ENCODE peak calls at places on chromosome 4, in ten cellular contexts. K is vagina; G is aorta; Y is activated CD8-positive, alpha-beta memory T cell treated with anti-CD3 and anti-CD28 coated beads for 4 hours; R is germinal center; I is NCI-H748 treated with DMSO at 0.1 percent for 48 hours; Z is RPMI7951; V is endothelial cell; U is NCI-H1092 treated with DMSO at 0.1 percent for 48 hours; W is Calu3. M is an unnamed sample.

GRCh38 chr4:92952897-92953296 is 649.1 kb downstream of the GRID2 start:
- DNase-seq in K (no peak), G (no peak), Y (no peak), R (no peak), I (no peak), Z (no peak), V (no peak), U (no peak), W (no peak), M (no peak)

GRCh38 chr4:78481180-78481579 is 70.4 kb upstream of the ANXA3 start:
- DNase-seq in K (no peak), G (no peak), Y (no peak), R (no peak), I (no peak), Z (peak), V (no peak), U (no peak), W (no peak), M (no peak)

GRCh38 chr4:98027827-98028226 is 115.4 kb downstream of the STPG2 start:
- DNase-seq in K (no peak), G (no peak), Y (no peak), R (no peak), I (no peak), Z (peak), V (no peak), U (no peak), W (peak), M (no peak)

GRCh38 chr4:128782875-128783614 is 26.5 kb upstream of the JADE1 start:
- DNase-seq in K (no peak), G (peak), Y (no peak), R (no peak), I (no peak), Z (peak), V (no peak), U (no peak), W (no peak), M (no peak)

GRCh38 chr4:6271701-6272465 is 2.2 kb downstream of the WFS1 start:
- DNase-seq in K (no peak), G (no peak), Y (no peak), R (no peak), I (no peak), Z (no peak), V (no peak), U (no peak), W (no peak), M (no peak)

GRCh38 chr4:76920715-76921114 is 22.8 kb upstream of the SOWAHB start:
- DNase-seq in K (no peak), G (no peak), Y (no peak), R (no peak), I (no peak), Z (no peak), V (no peak), U (no peak), W (no peak), M (no peak)

GRCh38 chr4:147822128-147822527 is 90.2 kb downstream of the ARHGAP10 start:
- DNase-seq in K (no peak), G (peak), Y (no peak), R (no peak), I (no peak), Z (peak), V (no peak), U (no peak), W (peak), M (no peak)

GRCh38 chr4:62455871-62456270 is 1255.7 kb downstream of the ADGRL3 start:
- DNase-seq in K (no peak), G (no peak), Y (no peak), R (no peak), I (no peak), Z (no peak), V (no peak), U (no peak), W (no peak), M (no peak)

GRCh38 chr4:173434226-173434625 is 35.3 kb upstream of the SCRG1 start:
- DNase-seq in K (no peak), G (no peak), Y (no peak), R (no peak), I (no peak), Z (no peak), V (no peak), U (no peak), W (no peak), M (no peak)

GRCh38 chr4:157999723-158000122 is 173.1 kb downstream of the GASK1B start:
- DNase-seq in K (no peak), G (no peak), Y (no peak), R (no peak), I (no peak), Z (no peak), V (no peak), U (no peak), W (no peak), M (no peak)

GRCh38 chr4:38634047-38634759 is 29.8 kb upstream of the KLF3 start:
- DNase-seq in K (no peak), G (no peak), Y (no peak), R (no peak), I (no peak), Z (no peak), V (no peak), U (no peak), W (no peak), M (no peak)

GRCh38 chr4:76216975-76217814 is 3.6 kb upstream of the SCARB2 start:
- DNase-seq in K (no peak), G (no peak), Y (no peak), R (no peak), I (no peak), Z (no peak), V (no peak), U (no peak), W (no peak), M (no peak)

GRCh38 chr4:136992032-136992431 is 540.3 kb downstream of the PCDH18 start:
- DNase-seq in K (no peak), G (no peak), Y (no peak), R (no peak), I (peak), Z (no peak), V (no peak), U (no peak), W (no peak), M (no peak)

GRCh38 chr4:1246901-1247810 is 1.8 kb downstream of the CTBP1 start:
- DNase-seq in K (no peak), G (peak), Y (no peak), R (peak), I (no peak), Z (peak), V (no peak), U (no peak), W (no peak), M (no peak)

GRCh38 chr4:176359590-176359989 is 39.8 kb downstream of the SPCS3 start:
- DNase-seq in K (no peak), G (no peak), Y (no peak), R (no peak), I (no peak), Z (peak), V (no peak), U (no peak), W (no peak), M (no peak)

GRCh38 chr4:80206541-80207171 is 9.4 kb downstream of the PRDM8 start:
- DNase-seq in K (no peak), G (no peak), Y (no peak), R (no peak), I (no peak), Z (no peak), V (peak), U (no peak), W (no peak), M (no peak)

GRCh38 chr4:41628916-41629315 is 91.0 kb downstream of the LIMCH1 start:
- DNase-seq in K (no peak), G (no peak), Y (no peak), R (no peak), I (no peak), Z (no peak), V (no peak), U (no peak), W (no peak), M (no peak)

GRCh38 chr4:176548571-176548970 is 228.8 kb downstream of the SPCS3 start:
- DNase-seq in K (no peak), G (no peak), Y (no peak), R (no peak), I (no peak), Z (peak), V (no peak), U (no peak), W (no peak), M (no peak)

GRCh38 chr4:39466747-39467146 is 7.9 kb downstream of the LIAS start:
- DNase-seq in K (no peak), G (no peak), Y (no peak), R (no peak), I (no peak), Z (no peak), V (no peak), U (no peak), W (no peak), M (no peak)

GRCh38 chr4:109184421-109184956 is 118.0 kb downstream of the COL25A1 start:
- DNase-seq in K (no peak), G (no peak), Y (no peak), R (no peak), I (no peak), Z (no peak), V (no peak), U (no peak), W (no peak), M (no peak)

GRCh38 chr4:180932365-180933001 is 1310.7 kb upstream of the TENM3 start:
- DNase-seq in K (no peak), G (no peak), Y (no peak), R (no peak), I (no peak), Z (no peak), V (no peak), U (no peak), W (no peak), M (no peak)

GRCh38 chr4:135485371-135485770 is 1283.8 kb upstream of the PABPC4L start:
- DNase-seq in K (no peak), G (no peak), Y (no peak), R (no peak), I (no peak), Z (peak), V (no peak), U (no peak), W (no peak), M (no peak)

GRCh38 chr4:1416948-1417260 is 10.7 kb upstream of the NKX1-1 start:
- DNase-seq in K (peak), G (no peak), Y (no peak), R (no peak), I (no peak), Z (no peak), V (no peak), U (no peak), W (no peak), M (no peak)

GRCh38 chr4:76002176-76002575 is 5.1 kb downstream of the CXCL9 start:
- DNase-seq in K (no peak), G (no peak), Y (no peak), R (no peak), I (no peak), Z (no peak), V (no peak), U (no peak), W (no peak), M (no peak)

GRCh38 chr4:109873791-109874514 is 26.0 kb downstream of the LRIT3 start:
- DNase-seq in K (no peak), G (no peak), Y (no peak), R (no peak), I (no peak), Z (no peak), V (no peak), U (no peak), W (no peak), M (no peak)

GRCh38 chr4:7928711-7929505 is 10.8 kb downstream of the AFAP1 start:
- DNase-seq in K (no peak), G (no peak), Y (no peak), R (no peak), I (no peak), Z (no peak), V (no peak), U (peak), W (no peak), M (no peak)

GRCh38 chr4:74999714-75000309 is 66.9 kb downstream of the PARM1 start:
- DNase-seq in K (no peak), G (no peak), Y (no peak), R (no peak), I (no peak), Z (no peak), V (no peak), U (no peak), W (no peak), M (no peak)

GRCh38 chr4:154692311-154692818 is 51.4 kb upstream of the LRAT start:
- DNase-seq in K (no peak), G (no peak), Y (no peak), R (no peak), I (no peak), Z (no peak), V (no peak), U (no peak), W (no peak), M (no peak)

GRCh38 chr4:107760281-107760947 is 40.4 kb upstream of the PAPSS1 start:
- DNase-seq in K (no peak), G (no peak), Y (no peak), R (no peak), I (no peak), Z (peak), V (no peak), U (no peak), W (peak), M (no peak)

GRCh38 chr4:80036949-80037348 is 36.1 kb downstream of the ANTXR2 start:
- DNase-seq in K (no peak), G (no peak), Y (no peak), R (no peak), I (no peak), Z (peak), V (no peak), U (no peak), W (no peak), M (no peak)

GRCh38 chr4:143202824-143203223 is 18.1 kb downstream of the USP38 start:
- DNase-seq in K (no peak), G (no peak), Y (no peak), R (no peak), I (no peak), Z (no peak), V (no peak), U (no peak), W (no peak), M (no peak)

GRCh38 chr4:26273308-26273980 is 47.4 kb upstream of the RBPJ start:
- DNase-seq in K (no peak), G (peak), Y (no peak), R (no peak), I (no peak), Z (no peak), V (no peak), U (no peak), W (no peak), M (no peak)

M was measured in NCI-H2081 treated with DMSO at 0.1 percent for 48 hours.